ENCODE peak calls at places on chromosomes 6 and 20, in nine cellular contexts. One of them, this sample, is unnamed.

GRCh38 chr20:59120491-59120890 is 43.1 kb upstream of the ZNF831 start:
- DNase-seq in mesendoderm: no peak
- DNase-seq in heart right ventricle: no peak
- DNase-seq in MM.1S: no peak
- DNase-seq in gastrocnemius medialis: no peak
- DNase-seq in ovary: no peak
- DNase-seq in iPS DF 6.9: no peak
- DNase-seq in neural progenitor cell: no peak
- DNase-seq in testis: no peak
- DNase-seq in this sample: no peak

GRCh38 chr6:34512738-34513115 is 43.4 kb downstream of the SPDEF start:
- DNase-seq in heart right ventricle: no peak
- DNase-seq in ovary: no peak
- DNase-seq in neural progenitor cell: no peak
- DNase-seq in MM.1S: no peak
- DNase-seq in mesendoderm: no peak
- DNase-seq in gastrocnemius medialis: no peak
- DNase-seq in testis: no peak
- DNase-seq in iPS DF 6.9: no peak
- DNase-seq in this sample: peak; percentile 44

GRCh38 chr6:72905705-72906478 is 284.0 kb downstream of the KCNQ5 start:
- DNase-seq in ovary: no peak
- DNase-seq in neural progenitor cell: no peak
- DNase-seq in mesendoderm: peak; percentile 8
- DNase-seq in MM.1S: no peak
- DNase-seq in testis: no peak
- DNase-seq in iPS DF 6.9: no peak
- DNase-seq in heart right ventricle: no peak
- DNase-seq in gastrocnemius medialis: no peak
- DNase-seq in this sample: no peak

GRCh38 chr6:96878101-96878500 is 19.6 kb downstream of the NDUFAF4 start:
- DNase-seq in mesendoderm: no peak
- DNase-seq in iPS DF 6.9: no peak
- DNase-seq in MM.1S: no peak
- DNase-seq in ovary: no peak
- DNase-seq in gastrocnemius medialis: no peak
- DNase-seq in neural progenitor cell: no peak
- DNase-seq in heart right ventricle: no peak
- DNase-seq in testis: no peak
- DNase-seq in this sample: no peak

GRCh38 chr20:35737865-35738333 is 4.2 kb downstream of the RBM39 start:
- DNase-seq in MM.1S: no peak
- DNase-seq in mesendoderm: no peak
- DNase-seq in iPS DF 6.9: no peak
- DNase-seq in testis: no peak
- DNase-seq in gastrocnemius medialis: no peak
- DNase-seq in ovary: no peak
- DNase-seq in neural progenitor cell: no peak
- DNase-seq in heart right ventricle: no peak
- DNase-seq in this sample: peak; percentile 26

GRCh38 chr6:89640804-89641203 is 2.3 kb upstream of the LYRM2 start:
- DNase-seq in ovary: no peak
- DNase-seq in mesendoderm: peak; percentile 27
- DNase-seq in gastrocnemius medialis: no peak
- DNase-seq in testis: no peak
- DNase-seq in iPS DF 6.9: no peak
- DNase-seq in heart right ventricle: no peak
- DNase-seq in MM.1S: no peak
- DNase-seq in neural progenitor cell: no peak
- DNase-seq in this sample: no peak

GRCh38 chr6:123744840-123745239 is 58.8 kb upstream of the NKAIN2 start:
- DNase-seq in mesendoderm: no peak
- DNase-seq in neural progenitor cell: no peak
- DNase-seq in iPS DF 6.9: no peak
- DNase-seq in ovary: no peak
- DNase-seq in MM.1S: no peak
- DNase-seq in heart right ventricle: no peak
- DNase-seq in gastrocnemius medialis: no peak
- DNase-seq in testis: no peak
- DNase-seq in this sample: no peak

GRCh38 chr6:154593122-154593521 is 82.6 kb upstream of the CNKSR3 start:
- DNase-seq in heart right ventricle: no peak
- DNase-seq in gastrocnemius medialis: no peak
- DNase-seq in mesendoderm: peak; percentile 49
- DNase-seq in MM.1S: no peak
- DNase-seq in ovary: no peak
- DNase-seq in iPS DF 6.9: no peak
- DNase-seq in neural progenitor cell: no peak
- DNase-seq in testis: no peak
- DNase-seq in this sample: peak; percentile 59

GRCh38 chr6:36642913-36643817 is 35.3 kb upstream of the CDKN1A start:
- DNase-seq in mesendoderm: no peak
- DNase-seq in ovary: peak; percentile 91
- DNase-seq in heart right ventricle: peak; percentile 82
- DNase-seq in iPS DF 6.9: no peak
- DNase-seq in neural progenitor cell: no peak
- DNase-seq in testis: peak; percentile 96
- DNase-seq in MM.1S: no peak
- DNase-seq in gastrocnemius medialis: peak; percentile 80
- DNase-seq in this sample: no peak

GRCh38 chr6:21953831-21954801 is 342.7 kb downstream of the PRL start:
- DNase-seq in gastrocnemius medialis: no peak
- DNase-seq in heart right ventricle: no peak
- DNase-seq in MM.1S: no peak
- DNase-seq in ovary: no peak
- DNase-seq in mesendoderm: peak; percentile 91
- DNase-seq in iPS DF 6.9: no peak
- DNase-seq in testis: no peak
- DNase-seq in neural progenitor cell: no peak
- DNase-seq in this sample: peak; percentile 65

GRCh38 chr20:56091635-56092180 is 86.4 kb upstream of the CBLN4 start:
- DNase-seq in testis: no peak
- DNase-seq in ovary: no peak
- DNase-seq in MM.1S: no peak
- DNase-seq in iPS DF 6.9: no peak
- DNase-seq in mesendoderm: peak; percentile 1
- DNase-seq in gastrocnemius medialis: no peak
- DNase-seq in neural progenitor cell: no peak
- DNase-seq in heart right ventricle: no peak
- DNase-seq in this sample: no peak

GRCh38 chr6:166955865-166956443 is 396 bp downstream of the RNASET2 start:
- DNase-seq in iPS DF 6.9: no peak
- DNase-seq in neural progenitor cell: peak; percentile 87
- DNase-seq in ovary: no peak
- DNase-seq in MM.1S: no peak
- DNase-seq in heart right ventricle: no peak
- DNase-seq in mesendoderm: no peak
- DNase-seq in gastrocnemius medialis: no peak
- DNase-seq in testis: peak; percentile 23
- DNase-seq in this sample: no peak

GRCh38 chr6:46715106-46715505 is 20.1 kb downstream of the PLA2G7 start:
- DNase-seq in MM.1S: no peak
- DNase-seq in mesendoderm: no peak
- DNase-seq in neural progenitor cell: no peak
- DNase-seq in iPS DF 6.9: no peak
- DNase-seq in heart right ventricle: no peak
- DNase-seq in testis: no peak
- DNase-seq in ovary: no peak
- DNase-seq in gastrocnemius medialis: no peak
- DNase-seq in this sample: no peak

GRCh38 chr6:149437212-149437611 is 37.1 kb downstream of the SUMO4 start:
- DNase-seq in heart right ventricle: no peak
- DNase-seq in iPS DF 6.9: no peak
- DNase-seq in MM.1S: no peak
- DNase-seq in neural progenitor cell: no peak
- DNase-seq in mesendoderm: no peak
- DNase-seq in ovary: no peak
- DNase-seq in gastrocnemius medialis: no peak
- DNase-seq in testis: no peak
- DNase-seq in this sample: no peak

GRCh38 chr6:47343631-47344421 is 34.1 kb upstream of the TNFRSF21 start:
- DNase-seq in neural progenitor cell: no peak
- DNase-seq in gastrocnemius medialis: no peak
- DNase-seq in mesendoderm: no peak
- DNase-seq in iPS DF 6.9: no peak
- DNase-seq in MM.1S: no peak
- DNase-seq in heart right ventricle: no peak
- DNase-seq in testis: peak; percentile 21
- DNase-seq in ovary: no peak
- DNase-seq in this sample: no peak

GRCh38 chr6:90098025-90098474 is 198.6 kb downstream of the BACH2 start:
- DNase-seq in MM.1S: no peak
- DNase-seq in iPS DF 6.9: no peak
- DNase-seq in mesendoderm: no peak
- DNase-seq in heart right ventricle: peak; percentile 17
- DNase-seq in neural progenitor cell: no peak
- DNase-seq in ovary: peak; percentile 44
- DNase-seq in gastrocnemius medialis: peak; percentile 60
- DNase-seq in testis: no peak
- DNase-seq in this sample: no peak

GRCh38 chr6:1787894-1788293 is 178.2 kb downstream of the FOXC1 start:
- DNase-seq in testis: no peak
- DNase-seq in heart right ventricle: no peak
- DNase-seq in neural progenitor cell: no peak
- DNase-seq in mesendoderm: no peak
- DNase-seq in MM.1S: no peak
- DNase-seq in ovary: peak; percentile 47
- DNase-seq in iPS DF 6.9: no peak
- DNase-seq in gastrocnemius medialis: no peak
- DNase-seq in this sample: no peak

GRCh38 chr6:85421963-85422362 is 27.9 kb upstream of the NT5E start:
- DNase-seq in heart right ventricle: no peak
- DNase-seq in ovary: no peak
- DNase-seq in testis: no peak
- DNase-seq in mesendoderm: no peak
- DNase-seq in iPS DF 6.9: no peak
- DNase-seq in neural progenitor cell: no peak
- DNase-seq in MM.1S: no peak
- DNase-seq in gastrocnemius medialis: no peak
- DNase-seq in this sample: no peak

GRCh38 chr6:75230484-75231325 is 12.9 kb downstream of the COX7A2 start:
- DNase-seq in neural progenitor cell: peak; percentile 66
- DNase-seq in iPS DF 6.9: no peak
- DNase-seq in testis: no peak
- DNase-seq in MM.1S: no peak
- DNase-seq in ovary: no peak
- DNase-seq in gastrocnemius medialis: no peak
- DNase-seq in heart right ventricle: no peak
- DNase-seq in mesendoderm: peak; percentile 68
- DNase-seq in this sample: peak; percentile 65

GRCh38 chr20:19205999-19206398 is 6.4 kb upstream of the SLC24A3 start:
- DNase-seq in iPS DF 6.9: no peak
- DNase-seq in testis: peak; percentile 84
- DNase-seq in ovary: peak; percentile 83
- DNase-seq in heart right ventricle: peak; percentile 81
- DNase-seq in MM.1S: peak; percentile 66
- DNase-seq in mesendoderm: peak; percentile 70
- DNase-seq in neural progenitor cell: peak; percentile 78
- DNase-seq in gastrocnemius medialis: peak; percentile 23
- DNase-seq in this sample: peak; percentile 96

GRCh38 chr20:31860431-31861345 is 9.6 kb downstream of the DUSP15 start:
- DNase-seq in mesendoderm: peak; percentile 72
- DNase-seq in iPS DF 6.9: no peak
- DNase-seq in neural progenitor cell: peak; percentile 87
- DNase-seq in gastrocnemius medialis: no peak
- DNase-seq in heart right ventricle: no peak
- DNase-seq in MM.1S: no peak
- DNase-seq in ovary: peak; percentile 33
- DNase-seq in testis: no peak
- DNase-seq in this sample: peak; percentile 84

GRCh38 chr6:154661751-154662150 is 71.5 kb upstream of the SCAF8 start:
- DNase-seq in gastrocnemius medialis: no peak
- DNase-seq in mesendoderm: no peak
- DNase-seq in MM.1S: no peak
- DNase-seq in neural progenitor cell: no peak
- DNase-seq in ovary: no peak
- DNase-seq in iPS DF 6.9: no peak
- DNase-seq in testis: no peak
- DNase-seq in heart right ventricle: no peak
- DNase-seq in this sample: no peak

DNA sequence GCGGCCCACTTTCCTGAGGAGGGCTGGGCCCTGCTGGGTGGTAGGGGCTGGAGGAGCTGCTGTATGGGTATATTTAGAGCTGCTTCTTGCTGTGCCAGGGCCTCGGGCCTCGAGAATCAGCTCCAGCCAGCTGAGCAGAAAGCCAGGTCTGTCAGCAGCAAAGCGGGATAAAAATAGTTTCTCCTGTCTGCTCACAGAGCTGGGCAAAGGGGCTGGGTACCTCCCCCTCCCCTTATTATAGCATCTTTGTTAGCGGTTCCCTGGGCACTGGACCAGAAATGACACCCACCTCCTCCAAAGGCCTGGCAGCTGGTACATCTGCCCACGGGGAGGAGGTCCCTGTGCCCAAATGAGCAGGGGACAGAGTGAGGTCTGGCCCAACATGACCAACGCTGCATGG is 6.0 kb downstream of the SCRT2 start:
- DNase-seq in neural progenitor cell: no peak
- DNase-seq in testis: no peak
- DNase-seq in MM.1S: no peak
- DNase-seq in ovary: no peak
- DNase-seq in mesendoderm: no peak
- DNase-seq in iPS DF 6.9: no peak
- DNase-seq in heart right ventricle: no peak
- DNase-seq in gastrocnemius medialis: no peak
- DNase-seq in this sample: no peak
- H3K4me1 ChIP-seq in neural progenitor cell: peaks cover 10% of the 10 kb centered on the region
- H3K4me1 ChIP-seq in testis: no peaks in the 10 kb centered on the region
- H3K4me1 ChIP-seq in MM.1S: no peaks in the 10 kb centered on the region
- H3K4me1 ChIP-seq in ovary: no peaks in the 10 kb centered on the region
- H3K4me1 ChIP-seq in mesendoderm: peaks cover 3% of the 10 kb centered on the region
- H3K4me1 ChIP-seq in iPS DF 6.9: peaks cover 6% of the 10 kb centered on the region
- H3K4me1 ChIP-seq in heart right ventricle: peaks cover 27% of the 10 kb centered on the region
- H3K4me1 ChIP-seq in gastrocnemius medialis: peaks cover 11% of the 10 kb centered on the region
- H3K4me1 ChIP-seq in this sample: peaks cover 5% of the 10 kb centered on the region

GRCh38 chr6:134478764-134479399 is 161.0 kb upstream of the SGK1 start:
- DNase-seq in iPS DF 6.9: no peak
- DNase-seq in MM.1S: no peak
- DNase-seq in ovary: no peak
- DNase-seq in heart right ventricle: no peak
- DNase-seq in testis: no peak
- DNase-seq in neural progenitor cell: no peak
- DNase-seq in mesendoderm: no peak
- DNase-seq in gastrocnemius medialis: no peak
- DNase-seq in this sample: no peak
- H3K27me3 ChIP-seq in iPS DF 6.9: no peaks in the 10 kb centered on the region
- H3K27me3 ChIP-seq in MM.1S: no peaks in the 10 kb centered on the region
- H3K27me3 ChIP-seq in ovary: no peaks in the 10 kb centered on the region
- H3K27me3 ChIP-seq in heart right ventricle: no peaks in the 10 kb centered on the region
- H3K27me3 ChIP-seq in testis: no peaks in the 10 kb centered on the region
- H3K27me3 ChIP-seq in neural progenitor cell: no peaks in the 10 kb centered on the region
- H3K27me3 ChIP-seq in mesendoderm: no peaks in the 10 kb centered on the region
- H3K27me3 ChIP-seq in gastrocnemius medialis: no peaks in the 10 kb centered on the region
- H3K27me3 ChIP-seq in this sample: no peaks in the 10 kb centered on the region

GRCh38 chr6:131061041-131061770 is 1.8 kb downstream of the EPB41L2 start:
- DNase-seq in gastrocnemius medialis: no peak
- DNase-seq in ovary: no peak
- DNase-seq in neural progenitor cell: peak; percentile 44
- DNase-seq in mesendoderm: peak; percentile 76
- DNase-seq in iPS DF 6.9: no peak
- DNase-seq in heart right ventricle: no peak
- DNase-seq in MM.1S: no peak
- DNase-seq in testis: no peak
- DNase-seq in this sample: peak; percentile 53
- H3K27ac ChIP-seq in gastrocnemius medialis: no peak overlapping the region
- H3K27ac ChIP-seq in ovary: no peak overlapping the region
- H3K27ac ChIP-seq in neural progenitor cell: no peak overlapping the region
- H3K27ac ChIP-seq in mesendoderm: no peak overlapping the region
- H3K27ac ChIP-seq in iPS DF 6.9: no peak overlapping the region
- H3K27ac ChIP-seq in heart right ventricle: peak overlapping the region; percentile 94
- H3K27ac ChIP-seq in MM.1S: no peak overlapping the region
- H3K27ac ChIP-seq in testis: peak overlapping the region; percentile 90
- H3K27ac ChIP-seq in this sample: no peak overlapping the region

GRCh38 chr20:51597389-51598231 is 55.1 kb upstream of the NFATC2 start:
- DNase-seq in iPS DF 6.9: no peak
- DNase-seq in testis: no peak
- DNase-seq in MM.1S: no peak
- DNase-seq in heart right ventricle: no peak
- DNase-seq in mesendoderm: no peak
- DNase-seq in ovary: no peak
- DNase-seq in gastrocnemius medialis: no peak
- DNase-seq in neural progenitor cell: no peak
- DNase-seq in this sample: no peak
- H3K4me1 ChIP-seq in iPS DF 6.9: peaks cover 2% of the 10 kb centered on the region
- H3K4me1 ChIP-seq in testis: no peaks in the 10 kb centered on the region
- H3K4me1 ChIP-seq in MM.1S: peaks cover 6% of the 10 kb centered on the region
- H3K4me1 ChIP-seq in heart right ventricle: peaks cover 11% of the 10 kb centered on the region
- H3K4me1 ChIP-seq in mesendoderm: no peaks in the 10 kb centered on the region
- H3K4me1 ChIP-seq in ovary: peaks cover 2% of the 10 kb centered on the region
- H3K4me1 ChIP-seq in gastrocnemius medialis: peaks cover 10% of the 10 kb centered on the region
- H3K4me1 ChIP-seq in neural progenitor cell: peaks cover 4% of the 10 kb centered on the region
- H3K4me1 ChIP-seq in this sample: no peaks in the 10 kb centered on the region